ENCODE peak calls at places on chromosomes 16 and 17, in ten cellular contexts. One of them, this sample, is unnamed.

GRCh38 chr17:81898885-81899284 is 3.2 kb upstream of the NPB start:
- DNase-seq in AML-193: no peak
- DNase-seq in fibroblast of mammary gland: no peak
- DNase-seq in HAP-1: no peak
- DNase-seq in NCI-H446 treated with DMSO at 0.1 percent for 48 hours: no peak
- DNase-seq in GM12865: no peak
- DNase-seq in stimulated activated effector memory CD8-positive, alpha-beta T cell treated with anti-CD3 and anti-CD28 coated beads, Interleukin-12 subunit alpha, Interleukin-12 subunit beta, amount 100 ng/mL, for 72 hours: no peak
- DNase-seq in amniotic stem cell: no peak
- DNase-seq in hepatocyte: no peak
- DNase-seq in A549: no peak
- DNase-seq in this sample: no peak

GRCh38 chr16:85137323-85138072 is 25.2 kb upstream of the CIBAR2 start:
- DNase-seq in fibroblast of mammary gland: peak; percentile 96
- DNase-seq in HAP-1: no peak
- DNase-seq in hepatocyte: peak; percentile 92
- DNase-seq in AML-193: no peak
- DNase-seq in GM12865: no peak
- DNase-seq in amniotic stem cell: peak; percentile 63
- DNase-seq in NCI-H446 treated with DMSO at 0.1 percent for 48 hours: no peak
- DNase-seq in A549: no peak
- DNase-seq in stimulated activated effector memory CD8-positive, alpha-beta T cell treated with anti-CD3 and anti-CD28 coated beads, Interleukin-12 subunit alpha, Interleukin-12 subunit beta, amount 100 ng/mL, for 72 hours: no peak
- DNase-seq in this sample: peak; percentile 53

GRCh38 chr16:78684655-78685400 is 585.4 kb downstream of the WWOX start:
- DNase-seq in HAP-1: no peak
- DNase-seq in A549: no peak
- DNase-seq in GM12865: no peak
- DNase-seq in hepatocyte: peak; percentile 35
- DNase-seq in AML-193: no peak
- DNase-seq in stimulated activated effector memory CD8-positive, alpha-beta T cell treated with anti-CD3 and anti-CD28 coated beads, Interleukin-12 subunit alpha, Interleukin-12 subunit beta, amount 100 ng/mL, for 72 hours: no peak
- DNase-seq in NCI-H446 treated with DMSO at 0.1 percent for 48 hours: no peak
- DNase-seq in amniotic stem cell: no peak
- DNase-seq in fibroblast of mammary gland: peak; percentile 97
- DNase-seq in this sample: no peak

GRCh38 chr16:72092832-72093447 is 480 bp downstream of the TXNL4B start:
- DNase-seq in A549: peak; percentile 50
- DNase-seq in NCI-H446 treated with DMSO at 0.1 percent for 48 hours: no peak
- DNase-seq in GM12865: peak; percentile 33
- DNase-seq in stimulated activated effector memory CD8-positive, alpha-beta T cell treated with anti-CD3 and anti-CD28 coated beads, Interleukin-12 subunit alpha, Interleukin-12 subunit beta, amount 100 ng/mL, for 72 hours: no peak
- DNase-seq in HAP-1: peak; percentile 54
- DNase-seq in AML-193: no peak
- DNase-seq in fibroblast of mammary gland: peak; percentile 78
- DNase-seq in amniotic stem cell: no peak
- DNase-seq in hepatocyte: peak; percentile 52
- DNase-seq in this sample: peak; percentile 71

GRCh38 chr17:57379237-57380054 is 123.1 kb downstream of the MSI2 start:
- DNase-seq in fibroblast of mammary gland: no peak
- DNase-seq in AML-193: peak; percentile 29
- DNase-seq in NCI-H446 treated with DMSO at 0.1 percent for 48 hours: no peak
- DNase-seq in hepatocyte: no peak
- DNase-seq in amniotic stem cell: no peak
- DNase-seq in HAP-1: peak; percentile 54
- DNase-seq in stimulated activated effector memory CD8-positive, alpha-beta T cell treated with anti-CD3 and anti-CD28 coated beads, Interleukin-12 subunit alpha, Interleukin-12 subunit beta, amount 100 ng/mL, for 72 hours: no peak
- DNase-seq in A549: no peak
- DNase-seq in GM12865: no peak
- DNase-seq in this sample: no peak

GRCh38 chr16:10849736-10850477 is 27.1 kb upstream of the CIITA start:
- DNase-seq in GM12865: no peak
- DNase-seq in hepatocyte: no peak
- DNase-seq in amniotic stem cell: no peak
- DNase-seq in stimulated activated effector memory CD8-positive, alpha-beta T cell treated with anti-CD3 and anti-CD28 coated beads, Interleukin-12 subunit alpha, Interleukin-12 subunit beta, amount 100 ng/mL, for 72 hours: no peak
- DNase-seq in AML-193: no peak
- DNase-seq in fibroblast of mammary gland: no peak
- DNase-seq in HAP-1: no peak
- DNase-seq in NCI-H446 treated with DMSO at 0.1 percent for 48 hours: no peak
- DNase-seq in A549: no peak
- DNase-seq in this sample: no peak

GRCh38 chr17:41974658-41975057 is 8.1 kb downstream of the CNP start:
- DNase-seq in A549: no peak
- DNase-seq in stimulated activated effector memory CD8-positive, alpha-beta T cell treated with anti-CD3 and anti-CD28 coated beads, Interleukin-12 subunit alpha, Interleukin-12 subunit beta, amount 100 ng/mL, for 72 hours: no peak
- DNase-seq in amniotic stem cell: no peak
- DNase-seq in HAP-1: no peak
- DNase-seq in GM12865: no peak
- DNase-seq in AML-193: no peak
- DNase-seq in NCI-H446 treated with DMSO at 0.1 percent for 48 hours: no peak
- DNase-seq in hepatocyte: no peak
- DNase-seq in fibroblast of mammary gland: no peak
- DNase-seq in this sample: no peak

GRCh38 chr16:5560084-5560483 is 462.5 kb upstream of the EEF2KMT start:
- DNase-seq in GM12865: no peak
- DNase-seq in A549: no peak
- DNase-seq in fibroblast of mammary gland: peak; percentile 3
- DNase-seq in AML-193: no peak
- DNase-seq in amniotic stem cell: no peak
- DNase-seq in hepatocyte: no peak
- DNase-seq in stimulated activated effector memory CD8-positive, alpha-beta T cell treated with anti-CD3 and anti-CD28 coated beads, Interleukin-12 subunit alpha, Interleukin-12 subunit beta, amount 100 ng/mL, for 72 hours: no peak
- DNase-seq in HAP-1: no peak
- DNase-seq in NCI-H446 treated with DMSO at 0.1 percent for 48 hours: no peak
- DNase-seq in this sample: no peak

GRCh38 chr17:50872710-50873424 is 6.7 kb upstream of the TOB1 start:
- DNase-seq in NCI-H446 treated with DMSO at 0.1 percent for 48 hours: no peak
- DNase-seq in amniotic stem cell: no peak
- DNase-seq in hepatocyte: no peak
- DNase-seq in GM12865: peak; percentile 49
- DNase-seq in stimulated activated effector memory CD8-positive, alpha-beta T cell treated with anti-CD3 and anti-CD28 coated beads, Interleukin-12 subunit alpha, Interleukin-12 subunit beta, amount 100 ng/mL, for 72 hours: no peak
- DNase-seq in AML-193: peak; percentile 70
- DNase-seq in A549: no peak
- DNase-seq in fibroblast of mammary gland: peak; percentile 90
- DNase-seq in HAP-1: no peak
- DNase-seq in this sample: no peak

GRCh38 chr17:35738519-35739133 is 7.2 kb downstream of the RASL10B start:
- DNase-seq in AML-193: no peak
- DNase-seq in A549: no peak
- DNase-seq in fibroblast of mammary gland: no peak
- DNase-seq in HAP-1: no peak
- DNase-seq in GM12865: no peak
- DNase-seq in NCI-H446 treated with DMSO at 0.1 percent for 48 hours: no peak
- DNase-seq in stimulated activated effector memory CD8-positive, alpha-beta T cell treated with anti-CD3 and anti-CD28 coated beads, Interleukin-12 subunit alpha, Interleukin-12 subunit beta, amount 100 ng/mL, for 72 hours: no peak
- DNase-seq in hepatocyte: no peak
- DNase-seq in amniotic stem cell: no peak
- DNase-seq in this sample: no peak

GRCh38 chr16:12587646-12588277 is 215.9 kb downstream of the CPPED1 start:
- DNase-seq in fibroblast of mammary gland: no peak
- DNase-seq in GM12865: no peak
- DNase-seq in amniotic stem cell: no peak
- DNase-seq in hepatocyte: no peak
- DNase-seq in AML-193: no peak
- DNase-seq in NCI-H446 treated with DMSO at 0.1 percent for 48 hours: no peak
- DNase-seq in A549: no peak
- DNase-seq in stimulated activated effector memory CD8-positive, alpha-beta T cell treated with anti-CD3 and anti-CD28 coated beads, Interleukin-12 subunit alpha, Interleukin-12 subunit beta, amount 100 ng/mL, for 72 hours: no peak
- DNase-seq in HAP-1: no peak
- DNase-seq in this sample: no peak

GRCh38 chr17:41666336-41666680 is 22.4 kb upstream of the EIF1 start:
- DNase-seq in fibroblast of mammary gland: peak; percentile 41
- DNase-seq in GM12865: peak; percentile 91
- DNase-seq in HAP-1: peak; percentile 36
- DNase-seq in NCI-H446 treated with DMSO at 0.1 percent for 48 hours: peak; percentile 22
- DNase-seq in AML-193: peak; percentile 45
- DNase-seq in amniotic stem cell: no peak
- DNase-seq in stimulated activated effector memory CD8-positive, alpha-beta T cell treated with anti-CD3 and anti-CD28 coated beads, Interleukin-12 subunit alpha, Interleukin-12 subunit beta, amount 100 ng/mL, for 72 hours: no peak
- DNase-seq in A549: peak; percentile 52
- DNase-seq in hepatocyte: peak; percentile 75
- DNase-seq in this sample: no peak

GRCh38 chr16:13231365-13231764 is 330.0 kb downstream of the SHISA9 start:
- DNase-seq in hepatocyte: no peak
- DNase-seq in stimulated activated effector memory CD8-positive, alpha-beta T cell treated with anti-CD3 and anti-CD28 coated beads, Interleukin-12 subunit alpha, Interleukin-12 subunit beta, amount 100 ng/mL, for 72 hours: no peak
- DNase-seq in amniotic stem cell: no peak
- DNase-seq in fibroblast of mammary gland: no peak
- DNase-seq in AML-193: no peak
- DNase-seq in A549: no peak
- DNase-seq in HAP-1: no peak
- DNase-seq in NCI-H446 treated with DMSO at 0.1 percent for 48 hours: no peak
- DNase-seq in GM12865: no peak
- DNase-seq in this sample: no peak

GRCh38 chr16:85453179-85453678 is 159.9 kb upstream of the GSE1 start:
- DNase-seq in fibroblast of mammary gland: no peak
- DNase-seq in AML-193: no peak
- DNase-seq in hepatocyte: no peak
- DNase-seq in HAP-1: no peak
- DNase-seq in NCI-H446 treated with DMSO at 0.1 percent for 48 hours: no peak
- DNase-seq in A549: no peak
- DNase-seq in amniotic stem cell: no peak
- DNase-seq in stimulated activated effector memory CD8-positive, alpha-beta T cell treated with anti-CD3 and anti-CD28 coated beads, Interleukin-12 subunit alpha, Interleukin-12 subunit beta, amount 100 ng/mL, for 72 hours: no peak
- DNase-seq in GM12865: no peak
- DNase-seq in this sample: no peak

GRCh38 chr17:72274632-72275031 is 153.8 kb downstream of the SOX9 start:
- DNase-seq in amniotic stem cell: no peak
- DNase-seq in AML-193: no peak
- DNase-seq in A549: no peak
- DNase-seq in NCI-H446 treated with DMSO at 0.1 percent for 48 hours: peak; percentile 53
- DNase-seq in HAP-1: no peak
- DNase-seq in GM12865: no peak
- DNase-seq in hepatocyte: no peak
- DNase-seq in fibroblast of mammary gland: no peak
- DNase-seq in stimulated activated effector memory CD8-positive, alpha-beta T cell treated with anti-CD3 and anti-CD28 coated beads, Interleukin-12 subunit alpha, Interleukin-12 subunit beta, amount 100 ng/mL, for 72 hours: no peak
- DNase-seq in this sample: no peak

GRCh38 chr16:68197250-68197649 is 38.7 kb downstream of the ESRP2 start:
- DNase-seq in amniotic stem cell: no peak
- DNase-seq in fibroblast of mammary gland: peak; percentile 18
- DNase-seq in hepatocyte: no peak
- DNase-seq in AML-193: no peak
- DNase-seq in A549: no peak
- DNase-seq in HAP-1: no peak
- DNase-seq in stimulated activated effector memory CD8-positive, alpha-beta T cell treated with anti-CD3 and anti-CD28 coated beads, Interleukin-12 subunit alpha, Interleukin-12 subunit beta, amount 100 ng/mL, for 72 hours: no peak
- DNase-seq in NCI-H446 treated with DMSO at 0.1 percent for 48 hours: no peak
- DNase-seq in GM12865: no peak
- DNase-seq in this sample: no peak

GRCh38 chr16:49726155-49726554 is 129.8 kb downstream of the ZNF423 start:
- DNase-seq in HAP-1: no peak
- DNase-seq in fibroblast of mammary gland: no peak
- DNase-seq in stimulated activated effector memory CD8-positive, alpha-beta T cell treated with anti-CD3 and anti-CD28 coated beads, Interleukin-12 subunit alpha, Interleukin-12 subunit beta, amount 100 ng/mL, for 72 hours: no peak
- DNase-seq in GM12865: no peak
- DNase-seq in NCI-H446 treated with DMSO at 0.1 percent for 48 hours: no peak
- DNase-seq in A549: no peak
- DNase-seq in amniotic stem cell: no peak
- DNase-seq in hepatocyte: no peak
- DNase-seq in AML-193: no peak
- DNase-seq in this sample: no peak

GRCh38 chr16:84138500-84138823 is 6.5 kb downstream of the HSDL1 start:
- DNase-seq in amniotic stem cell: no peak
- DNase-seq in GM12865: no peak
- DNase-seq in HAP-1: no peak
- DNase-seq in A549: no peak
- DNase-seq in NCI-H446 treated with DMSO at 0.1 percent for 48 hours: no peak
- DNase-seq in hepatocyte: no peak
- DNase-seq in fibroblast of mammary gland: no peak
- DNase-seq in stimulated activated effector memory CD8-positive, alpha-beta T cell treated with anti-CD3 and anti-CD28 coated beads, Interleukin-12 subunit alpha, Interleukin-12 subunit beta, amount 100 ng/mL, for 72 hours: no peak
- DNase-seq in AML-193: no peak
- DNase-seq in this sample: no peak

GRCh38 chr16:58236231-58236690 is 38.4 kb upstream of the CSNK2A2 start:
- DNase-seq in AML-193: peak; percentile 59
- DNase-seq in GM12865: peak; percentile 76
- DNase-seq in fibroblast of mammary gland: peak; percentile 58
- DNase-seq in A549: peak; percentile 82
- DNase-seq in amniotic stem cell: no peak
- DNase-seq in HAP-1: peak; percentile 65
- DNase-seq in NCI-H446 treated with DMSO at 0.1 percent for 48 hours: peak; percentile 21
- DNase-seq in hepatocyte: peak; percentile 79
- DNase-seq in stimulated activated effector memory CD8-positive, alpha-beta T cell treated with anti-CD3 and anti-CD28 coated beads, Interleukin-12 subunit alpha, Interleukin-12 subunit beta, amount 100 ng/mL, for 72 hours: peak; percentile 39
- DNase-seq in this sample: peak; percentile 70

GRCh38 chr17:42598905-42599304 is 10.3 kb downstream of the RETREG3 start:
- DNase-seq in stimulated activated effector memory CD8-positive, alpha-beta T cell treated with anti-CD3 and anti-CD28 coated beads, Interleukin-12 subunit alpha, Interleukin-12 subunit beta, amount 100 ng/mL, for 72 hours: no peak
- DNase-seq in NCI-H446 treated with DMSO at 0.1 percent for 48 hours: peak; percentile 43
- DNase-seq in A549: no peak
- DNase-seq in amniotic stem cell: no peak
- DNase-seq in AML-193: no peak
- DNase-seq in fibroblast of mammary gland: peak; percentile 21
- DNase-seq in HAP-1: no peak
- DNase-seq in GM12865: no peak
- DNase-seq in hepatocyte: no peak
- DNase-seq in this sample: no peak

GRCh38 chr17:27577884-27578717 is 52.9 kb upstream of the LGALS9 start:
- DNase-seq in fibroblast of mammary gland: no peak
- DNase-seq in AML-193: no peak
- DNase-seq in NCI-H446 treated with DMSO at 0.1 percent for 48 hours: no peak
- DNase-seq in GM12865: peak; percentile 15
- DNase-seq in amniotic stem cell: no peak
- DNase-seq in A549: no peak
- DNase-seq in HAP-1: no peak
- DNase-seq in stimulated activated effector memory CD8-positive, alpha-beta T cell treated with anti-CD3 and anti-CD28 coated beads, Interleukin-12 subunit alpha, Interleukin-12 subunit beta, amount 100 ng/mL, for 72 hours: no peak
- DNase-seq in hepatocyte: peak; percentile 75
- DNase-seq in this sample: no peak

GRCh38 chr17:40541060-40541872 is 24.0 kb downstream of the CCR7 start:
- DNase-seq in stimulated activated effector memory CD8-positive, alpha-beta T cell treated with anti-CD3 and anti-CD28 coated beads, Interleukin-12 subunit alpha, Interleukin-12 subunit beta, amount 100 ng/mL, for 72 hours: peak; percentile 43
- DNase-seq in GM12865: no peak
- DNase-seq in amniotic stem cell: no peak
- DNase-seq in HAP-1: no peak
- DNase-seq in fibroblast of mammary gland: no peak
- DNase-seq in hepatocyte: peak; percentile 46
- DNase-seq in A549: no peak
- DNase-seq in AML-193: no peak
- DNase-seq in NCI-H446 treated with DMSO at 0.1 percent for 48 hours: no peak
- DNase-seq in this sample: no peak